ENCODE peak calls at places on chromosomes 5 and 9, in eight cellular contexts. One of them, this sample, is unnamed.

GRCh38 chr5:141855265-141856029 is 22.8 kb downstream of the PCDH1 start:
- DNase-seq in suprapubic skin: no peak
- DNase-seq in fibroblast of lung: no peak
- DNase-seq in GM12865: no peak
- DNase-seq in lung: no peak
- DNase-seq in tibial artery: peak
- DNase-seq in WERI-Rb-1: no peak
- DNase-seq in HFFc6: no peak
- DNase-seq in this sample: no peak

GRCh38 chr5:137630216-137630971 is 105.5 kb downstream of the KLHL3 start:
- DNase-seq in WERI-Rb-1: no peak
- DNase-seq in tibial artery: no peak
- DNase-seq in suprapubic skin: no peak
- DNase-seq in GM12865: no peak
- DNase-seq in fibroblast of lung: no peak
- DNase-seq in HFFc6: no peak
- DNase-seq in lung: peak
- DNase-seq in this sample: no peak

GRCh38 chr9:96317335-96317980 is 15.5 kb upstream of the HSD17B3 start:
- DNase-seq in fibroblast of lung: peak
- DNase-seq in suprapubic skin: no peak
- DNase-seq in WERI-Rb-1: peak
- DNase-seq in GM12865: peak
- DNase-seq in HFFc6: peak
- DNase-seq in lung: peak
- DNase-seq in tibial artery: peak
- DNase-seq in this sample: peak

GRCh38 chr5:54363669-54364068 is 53.3 kb upstream of the ARL15 start:
- DNase-seq in WERI-Rb-1: no peak
- DNase-seq in fibroblast of lung: peak
- DNase-seq in HFFc6: peak
- DNase-seq in suprapubic skin: no peak
- DNase-seq in GM12865: no peak
- DNase-seq in lung: no peak
- DNase-seq in tibial artery: no peak
- DNase-seq in this sample: no peak

GRCh38 chr5:169222934-169223594 is 77.9 kb downstream of the SLIT3 start:
- DNase-seq in tibial artery: no peak
- DNase-seq in fibroblast of lung: peak
- DNase-seq in WERI-Rb-1: no peak
- DNase-seq in HFFc6: no peak
- DNase-seq in suprapubic skin: no peak
- DNase-seq in GM12865: no peak
- DNase-seq in lung: no peak
- DNase-seq in this sample: no peak

GRCh38 chr5:17355585-17356346 is 138.3 kb downstream of the BASP1 start:
- DNase-seq in tibial artery: no peak
- DNase-seq in GM12865: no peak
- DNase-seq in fibroblast of lung: peak
- DNase-seq in HFFc6: peak
- DNase-seq in lung: no peak
- DNase-seq in suprapubic skin: no peak
- DNase-seq in WERI-Rb-1: no peak
- DNase-seq in this sample: no peak

GRCh38 chr5:143182901-143183820 is 220.3 kb downstream of the NR3C1 start:
- DNase-seq in suprapubic skin: no peak
- DNase-seq in lung: no peak
- DNase-seq in GM12865: peak
- DNase-seq in tibial artery: peak
- DNase-seq in HFFc6: no peak
- DNase-seq in fibroblast of lung: peak
- DNase-seq in WERI-Rb-1: no peak
- DNase-seq in this sample: no peak

GRCh38 chr5:138969323-138970013 is 94.3 kb upstream of the LRRTM2 start:
- DNase-seq in fibroblast of lung: no peak
- DNase-seq in HFFc6: no peak
- DNase-seq in tibial artery: peak
- DNase-seq in lung: no peak
- DNase-seq in WERI-Rb-1: no peak
- DNase-seq in suprapubic skin: no peak
- DNase-seq in GM12865: no peak
- DNase-seq in this sample: no peak

GRCh38 chr9:93649610-93650261 is 73.4 kb downstream of the PHF2 start:
- DNase-seq in fibroblast of lung: no peak
- DNase-seq in HFFc6: no peak
- DNase-seq in GM12865: no peak
- DNase-seq in lung: no peak
- DNase-seq in suprapubic skin: no peak
- DNase-seq in tibial artery: no peak
- DNase-seq in WERI-Rb-1: peak
- DNase-seq in this sample: no peak

GRCh38 chr9:129383005-129383414 is 204.9 kb upstream of the IER5L start:
- DNase-seq in GM12865: no peak
- DNase-seq in lung: peak
- DNase-seq in suprapubic skin: no peak
- DNase-seq in fibroblast of lung: no peak
- DNase-seq in tibial artery: peak
- DNase-seq in WERI-Rb-1: peak
- DNase-seq in HFFc6: no peak
- DNase-seq in this sample: no peak

GRCh38 chr9:94586814-94587213 is 6.8 kb downstream of the FBP2 start:
- DNase-seq in suprapubic skin: no peak
- DNase-seq in HFFc6: peak
- DNase-seq in fibroblast of lung: peak
- DNase-seq in GM12865: no peak
- DNase-seq in lung: no peak
- DNase-seq in WERI-Rb-1: no peak
- DNase-seq in tibial artery: no peak
- DNase-seq in this sample: no peak

GRCh38 chr5:124948062-124948753 is 201.8 kb upstream of the ZNF608 start:
- DNase-seq in lung: peak
- DNase-seq in HFFc6: no peak
- DNase-seq in tibial artery: no peak
- DNase-seq in WERI-Rb-1: no peak
- DNase-seq in GM12865: no peak
- DNase-seq in fibroblast of lung: no peak
- DNase-seq in suprapubic skin: no peak
- DNase-seq in this sample: no peak

GRCh38 chr5:24110019-24110615 is 534.7 kb downstream of the CDH10 start:
- DNase-seq in lung: no peak
- DNase-seq in GM12865: no peak
- DNase-seq in HFFc6: no peak
- DNase-seq in WERI-Rb-1: no peak
- DNase-seq in suprapubic skin: no peak
- DNase-seq in fibroblast of lung: peak
- DNase-seq in tibial artery: no peak
- DNase-seq in this sample: no peak

GRCh38 chr9:77003366-77003765 is 16.1 kb upstream of the FOXB2 start:
- DNase-seq in HFFc6: no peak
- DNase-seq in suprapubic skin: no peak
- DNase-seq in tibial artery: no peak
- DNase-seq in GM12865: no peak
- DNase-seq in lung: no peak
- DNase-seq in WERI-Rb-1: no peak
- DNase-seq in fibroblast of lung: no peak
- DNase-seq in this sample: no peak

GRCh38 chr9:135663451-135663770 is 302 bp downstream of the LCN9 start:
- DNase-seq in fibroblast of lung: no peak
- DNase-seq in tibial artery: no peak
- DNase-seq in HFFc6: no peak
- DNase-seq in suprapubic skin: peak
- DNase-seq in lung: no peak
- DNase-seq in GM12865: no peak
- DNase-seq in WERI-Rb-1: no peak
- DNase-seq in this sample: no peak

GRCh38 chr9:95177617-95178016 is 139.9 kb downstream of the FANCC start:
- DNase-seq in tibial artery: no peak
- DNase-seq in suprapubic skin: no peak
- DNase-seq in fibroblast of lung: no peak
- DNase-seq in WERI-Rb-1: no peak
- DNase-seq in HFFc6: no peak
- DNase-seq in GM12865: no peak
- DNase-seq in lung: no peak
- DNase-seq in this sample: no peak

GRCh38 chr9:70934642-70935041 is 186.8 kb downstream of the TRPM3 start:
- DNase-seq in suprapubic skin: no peak
- DNase-seq in tibial artery: no peak
- DNase-seq in WERI-Rb-1: no peak
- DNase-seq in fibroblast of lung: no peak
- DNase-seq in HFFc6: no peak
- DNase-seq in GM12865: no peak
- DNase-seq in lung: no peak
- DNase-seq in this sample: no peak

GRCh38 chr9:75788006-75788634 is 102.4 kb upstream of the PCSK5 start:
- DNase-seq in GM12865: no peak
- DNase-seq in suprapubic skin: no peak
- DNase-seq in tibial artery: peak
- DNase-seq in HFFc6: no peak
- DNase-seq in WERI-Rb-1: no peak
- DNase-seq in lung: no peak
- DNase-seq in fibroblast of lung: peak
- DNase-seq in this sample: no peak

GRCh38 chr9:15104826-15105420 is 194.7 kb upstream of the FREM1 start:
- DNase-seq in fibroblast of lung: peak
- DNase-seq in suprapubic skin: no peak
- DNase-seq in GM12865: peak
- DNase-seq in tibial artery: no peak
- DNase-seq in WERI-Rb-1: peak
- DNase-seq in HFFc6: peak
- DNase-seq in lung: peak
- DNase-seq in this sample: no peak

DNA sequence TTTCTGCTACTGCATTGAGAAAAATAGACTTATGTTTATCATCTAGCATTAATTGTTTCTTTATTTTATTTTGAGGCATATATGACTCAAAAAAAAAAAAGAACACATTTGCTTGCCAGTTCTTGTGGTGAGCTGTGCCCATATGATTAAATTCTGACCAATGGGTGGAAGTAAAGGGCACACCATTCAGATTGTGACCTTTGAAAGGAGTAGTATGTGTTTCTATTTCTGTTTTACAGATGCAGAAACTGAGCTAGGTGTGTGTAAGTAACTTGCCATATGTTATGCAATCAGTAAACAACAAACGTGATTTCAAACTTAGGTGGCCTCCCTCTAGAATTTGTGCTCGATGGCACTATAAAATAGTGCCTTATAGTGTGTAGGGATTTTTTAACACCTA is 368.1 kb upstream of the EDIL3 start:
- DNase-seq in HFFc6: no peak
- DNase-seq in GM12865: no peak
- DNase-seq in WERI-Rb-1: no peak
- DNase-seq in suprapubic skin: no peak
- DNase-seq in fibroblast of lung: no peak
- DNase-seq in lung: no peak
- DNase-seq in tibial artery: no peak
- DNase-seq in this sample: no peak
- TF ChIP-seq CTCF in HFFc6: no peak
- TF ChIP-seq CTCF in GM12865: no peak
- TF ChIP-seq CTCF in WERI-Rb-1: no peak
- TF ChIP-seq CTCF in suprapubic skin: no peak
- TF ChIP-seq CTCF in fibroblast of lung: no peak
- TF ChIP-seq CTCF in lung: no peak
- TF ChIP-seq CTCF in tibial artery: no peak
- TF ChIP-seq CTCF in this sample: no peak

GRCh38 chr9:5425006-5425628 is 12.6 kb downstream of the PLGRKT start:
- DNase-seq in tibial artery: no peak
- DNase-seq in lung: no peak
- DNase-seq in GM12865: peak
- DNase-seq in HFFc6: no peak
- DNase-seq in WERI-Rb-1: no peak
- DNase-seq in fibroblast of lung: no peak
- DNase-seq in suprapubic skin: no peak
- DNase-seq in this sample: no peak
- TF ChIP-seq CTCF in tibial artery: peak
- TF ChIP-seq CTCF in lung: peak
- TF ChIP-seq CTCF in GM12865: peak
- TF ChIP-seq CTCF in HFFc6: peak
- TF ChIP-seq CTCF in WERI-Rb-1: peak
- TF ChIP-seq CTCF in fibroblast of lung: peak
- TF ChIP-seq CTCF in suprapubic skin: no peak
- TF ChIP-seq CTCF in this sample: no peak

DNA sequence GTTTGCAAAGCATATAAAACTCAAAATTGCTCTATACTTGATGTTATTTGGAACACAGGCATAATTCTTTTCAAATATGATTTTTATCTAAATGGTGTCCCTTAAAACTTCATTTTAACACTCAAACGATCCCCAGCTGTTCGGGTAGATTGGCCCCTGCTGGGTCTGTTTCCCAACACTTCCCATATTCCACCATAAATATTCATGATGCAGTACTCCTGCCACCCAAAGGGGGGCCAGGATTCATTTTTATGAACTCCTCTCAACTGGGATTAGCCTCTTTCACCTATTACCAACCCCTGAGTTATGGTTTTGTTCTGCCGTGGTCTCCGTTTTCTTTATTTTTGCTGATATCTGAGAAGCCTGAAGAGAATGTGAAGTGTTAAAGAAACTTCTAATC is 383.9 kb downstream of the DMRT2 start:
- DNase-seq in tibial artery: no peak
- DNase-seq in lung: no peak
- DNase-seq in suprapubic skin: no peak
- DNase-seq in GM12865: no peak
- DNase-seq in WERI-Rb-1: no peak
- DNase-seq in fibroblast of lung: no peak
- DNase-seq in HFFc6: no peak
- DNase-seq in this sample: no peak
- TF ChIP-seq CTCF in tibial artery: no peak
- TF ChIP-seq CTCF in lung: no peak
- TF ChIP-seq CTCF in suprapubic skin: peak
- TF ChIP-seq CTCF in GM12865: no peak
- TF ChIP-seq CTCF in WERI-Rb-1: peak
- TF ChIP-seq CTCF in fibroblast of lung: peak
- TF ChIP-seq CTCF in HFFc6: peak
- TF ChIP-seq CTCF in this sample: no peak

DNA sequence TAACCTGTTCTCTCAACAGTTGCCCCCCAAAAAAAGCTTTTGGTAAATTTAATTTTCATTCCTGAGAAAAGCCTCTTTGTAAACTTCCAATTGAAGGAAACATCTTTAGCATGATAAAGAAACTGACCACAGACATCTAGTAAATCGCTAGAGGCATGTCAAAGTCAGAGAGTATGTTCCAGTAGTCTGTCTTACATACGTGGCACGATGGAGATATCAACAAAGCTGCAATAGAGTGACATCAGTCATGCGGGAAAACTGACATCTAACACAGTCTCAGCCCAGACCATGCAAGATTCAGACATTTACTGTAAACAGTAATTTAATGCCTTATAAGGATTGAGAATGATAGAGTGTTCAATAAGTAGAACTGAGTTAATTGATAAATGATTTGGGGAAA is 45.1 kb downstream of the GARNL3 start:
- DNase-seq in suprapubic skin: no peak
- DNase-seq in tibial artery: no peak
- DNase-seq in GM12865: no peak
- DNase-seq in HFFc6: no peak
- DNase-seq in WERI-Rb-1: no peak
- DNase-seq in fibroblast of lung: no peak
- DNase-seq in lung: no peak
- DNase-seq in this sample: no peak
- TF ChIP-seq CTCF in suprapubic skin: no peak
- TF ChIP-seq CTCF in tibial artery: no peak
- TF ChIP-seq CTCF in GM12865: no peak
- TF ChIP-seq CTCF in HFFc6: no peak
- TF ChIP-seq CTCF in WERI-Rb-1: no peak
- TF ChIP-seq CTCF in fibroblast of lung: no peak
- TF ChIP-seq CTCF in lung: no peak
- TF ChIP-seq CTCF in this sample: no peak

This sample was measured in activated B cell treated with CpG ODN at 0.5 μM for 24 hours.